ENCODE peak calls at places on chromosomes 6 and 20, in ten cellular contexts. One of them, this sample, is unnamed.

GRCh38 chr20:19073584-19074198 is 138.8 kb upstream of the SLC24A3 start:
- DNase-seq in ovary: no peak
- DNase-seq in IMR-90: no peak
- DNase-seq in gastrocnemius medialis: no peak
- DNase-seq in K562: peak
- DNase-seq in sigmoid colon: no peak
- DNase-seq in stomach: no peak
- DNase-seq in Peyer's patch: no peak
- DNase-seq in adrenal gland: no peak
- DNase-seq in right lobe of liver: no peak
- DNase-seq in this sample: no peak

GRCh38 chr6:105389543-105389942 is 13.3 kb downstream of the PREP start:
- DNase-seq in ovary: no peak
- DNase-seq in IMR-90: no peak
- DNase-seq in gastrocnemius medialis: no peak
- DNase-seq in K562: no peak
- DNase-seq in sigmoid colon: no peak
- DNase-seq in stomach: no peak
- DNase-seq in Peyer's patch: no peak
- DNase-seq in adrenal gland: no peak
- DNase-seq in right lobe of liver: no peak
- DNase-seq in this sample: no peak

GRCh38 chr6:45655630-45656422 is 278.1 kb upstream of the SUPT3H start:
- DNase-seq in ovary: no peak
- DNase-seq in IMR-90: peak
- DNase-seq in gastrocnemius medialis: no peak
- DNase-seq in K562: no peak
- DNase-seq in sigmoid colon: no peak
- DNase-seq in stomach: no peak
- DNase-seq in Peyer's patch: no peak
- DNase-seq in adrenal gland: no peak
- DNase-seq in right lobe of liver: no peak
- DNase-seq in this sample: no peak

GRCh38 chr6:1316482-1317220 is 4.8 kb downstream of the FOXQ1 start:
- DNase-seq in ovary: no peak
- DNase-seq in IMR-90: no peak
- DNase-seq in gastrocnemius medialis: no peak
- DNase-seq in K562: no peak
- DNase-seq in sigmoid colon: no peak
- DNase-seq in stomach: peak
- DNase-seq in Peyer's patch: no peak
- DNase-seq in adrenal gland: no peak
- DNase-seq in right lobe of liver: peak
- DNase-seq in this sample: no peak

GRCh38 chr20:60113024-60113724 is 155.0 kb downstream of the CDH26 start:
- DNase-seq in ovary: no peak
- DNase-seq in IMR-90: no peak
- DNase-seq in gastrocnemius medialis: no peak
- DNase-seq in K562: no peak
- DNase-seq in sigmoid colon: no peak
- DNase-seq in stomach: no peak
- DNase-seq in Peyer's patch: no peak
- DNase-seq in adrenal gland: no peak
- DNase-seq in right lobe of liver: no peak
- DNase-seq in this sample: no peak

GRCh38 chr20:52084727-52085126 is 106.9 kb downstream of the ZFP64 start:
- DNase-seq in ovary: no peak
- DNase-seq in IMR-90: no peak
- DNase-seq in gastrocnemius medialis: no peak
- DNase-seq in K562: no peak
- DNase-seq in sigmoid colon: no peak
- DNase-seq in stomach: no peak
- DNase-seq in Peyer's patch: no peak
- DNase-seq in adrenal gland: no peak
- DNase-seq in right lobe of liver: no peak
- DNase-seq in this sample: no peak

GRCh38 chr6:29631860-29632731 is 887 bp downstream of the GABBR1 start:
- DNase-seq in ovary: peak
- DNase-seq in IMR-90: peak
- DNase-seq in gastrocnemius medialis: peak
- DNase-seq in K562: peak
- DNase-seq in sigmoid colon: peak
- DNase-seq in stomach: peak
- DNase-seq in Peyer's patch: peak
- DNase-seq in adrenal gland: peak
- DNase-seq in right lobe of liver: peak
- DNase-seq in this sample: peak

GRCh38 chr6:113696960-113697359 is 160.2 kb upstream of the MARCKS start:
- DNase-seq in ovary: no peak
- DNase-seq in IMR-90: peak
- DNase-seq in gastrocnemius medialis: no peak
- DNase-seq in K562: no peak
- DNase-seq in sigmoid colon: no peak
- DNase-seq in stomach: no peak
- DNase-seq in Peyer's patch: no peak
- DNase-seq in adrenal gland: no peak
- DNase-seq in right lobe of liver: no peak
- DNase-seq in this sample: no peak

GRCh38 chr6:37109714-37110454 is 60.1 kb upstream of the PIM1 start:
- DNase-seq in ovary: no peak
- DNase-seq in IMR-90: no peak
- DNase-seq in gastrocnemius medialis: peak
- DNase-seq in K562: peak
- DNase-seq in sigmoid colon: no peak
- DNase-seq in stomach: no peak
- DNase-seq in Peyer's patch: peak
- DNase-seq in adrenal gland: no peak
- DNase-seq in right lobe of liver: no peak
- DNase-seq in this sample: no peak

GRCh38 chr20:46433051-46433450 is 26.6 kb upstream of the ELMO2 start:
- DNase-seq in ovary: no peak
- DNase-seq in IMR-90: no peak
- DNase-seq in gastrocnemius medialis: no peak
- DNase-seq in K562: no peak
- DNase-seq in sigmoid colon: no peak
- DNase-seq in stomach: no peak
- DNase-seq in Peyer's patch: no peak
- DNase-seq in adrenal gland: no peak
- DNase-seq in right lobe of liver: no peak
- DNase-seq in this sample: no peak

GRCh38 chr20:44716309-44717106 is 1.3 kb downstream of the CCN5 start:
- DNase-seq in ovary: no peak
- DNase-seq in IMR-90: no peak
- DNase-seq in gastrocnemius medialis: no peak
- DNase-seq in K562: no peak
- DNase-seq in sigmoid colon: peak
- DNase-seq in stomach: no peak
- DNase-seq in Peyer's patch: no peak
- DNase-seq in adrenal gland: no peak
- DNase-seq in right lobe of liver: no peak
- DNase-seq in this sample: no peak

DNA sequence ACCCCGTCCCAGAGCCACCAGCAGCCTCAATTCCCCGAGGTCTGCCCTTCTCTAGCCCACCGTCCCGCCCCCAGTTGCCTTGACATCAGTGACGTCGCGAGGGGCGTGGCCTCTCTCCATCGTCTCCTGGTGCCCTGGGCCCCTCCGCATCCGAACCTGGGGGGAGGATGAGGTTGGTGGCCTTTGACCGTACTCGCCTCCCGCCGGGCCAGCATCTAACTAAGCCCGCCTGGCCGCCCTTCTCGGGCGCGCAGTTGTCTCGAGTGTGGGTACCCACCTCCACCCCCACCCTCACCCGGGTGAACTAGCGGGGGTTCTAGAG is 5.5 kb upstream of the ARMC12 start:
- DNase-seq in ovary: peak
- DNase-seq in IMR-90: peak
- DNase-seq in gastrocnemius medialis: peak
- DNase-seq in K562: peak
- DNase-seq in sigmoid colon: peak
- DNase-seq in stomach: peak
- DNase-seq in Peyer's patch: peak
- DNase-seq in adrenal gland: peak
- DNase-seq in right lobe of liver: peak
- DNase-seq in this sample: peak
- TF ChIP-seq POLR2A in ovary: peak
- TF ChIP-seq POLR2A in IMR-90: no peak
- TF ChIP-seq POLR2A in gastrocnemius medialis: no peak
- TF ChIP-seq POLR2A in K562: no peak
- TF ChIP-seq POLR2A in sigmoid colon: peak
- TF ChIP-seq POLR2A in stomach: no peak
- TF ChIP-seq POLR2A in Peyer's patch: peak
- TF ChIP-seq POLR2A in adrenal gland: peak
- TF ChIP-seq POLR2A in right lobe of liver: peak
- TF ChIP-seq POLR2A in this sample: peak

DNA sequence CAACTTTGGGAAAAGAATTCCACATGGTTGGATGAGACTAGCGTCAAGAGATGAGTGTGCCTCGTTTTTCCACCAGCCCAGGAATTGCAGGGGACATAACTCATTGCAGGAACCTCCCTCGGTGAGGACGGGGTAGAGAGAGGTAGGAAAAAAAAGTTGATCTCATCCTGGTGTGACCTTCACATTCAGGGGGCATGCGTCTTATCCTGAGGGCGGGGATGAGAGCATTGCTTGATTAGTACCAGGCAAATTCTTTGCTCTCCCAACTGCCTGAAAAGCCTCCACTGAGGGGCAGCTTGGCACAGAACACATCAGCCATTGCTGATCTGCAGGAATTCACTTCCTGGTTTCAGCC is 11.8 kb downstream of the TLDC2 start:
- DNase-seq in ovary: no peak
- DNase-seq in IMR-90: no peak
- DNase-seq in gastrocnemius medialis: no peak
- DNase-seq in K562: no peak
- DNase-seq in sigmoid colon: no peak
- DNase-seq in stomach: no peak
- DNase-seq in Peyer's patch: no peak
- DNase-seq in adrenal gland: peak
- DNase-seq in right lobe of liver: no peak
- DNase-seq in this sample: no peak
- H3K27ac ChIP-seq in ovary: no peak
- H3K27ac ChIP-seq in IMR-90: no peak
- H3K27ac ChIP-seq in gastrocnemius medialis: no peak
- H3K27ac ChIP-seq in K562: no peak
- H3K27ac ChIP-seq in sigmoid colon: peak
- H3K27ac ChIP-seq in stomach: no peak
- H3K27ac ChIP-seq in Peyer's patch: peak
- H3K27ac ChIP-seq in adrenal gland: no peak
- H3K27ac ChIP-seq in right lobe of liver: no peak
- H3K27ac ChIP-seq in this sample: no peak

DNA sequence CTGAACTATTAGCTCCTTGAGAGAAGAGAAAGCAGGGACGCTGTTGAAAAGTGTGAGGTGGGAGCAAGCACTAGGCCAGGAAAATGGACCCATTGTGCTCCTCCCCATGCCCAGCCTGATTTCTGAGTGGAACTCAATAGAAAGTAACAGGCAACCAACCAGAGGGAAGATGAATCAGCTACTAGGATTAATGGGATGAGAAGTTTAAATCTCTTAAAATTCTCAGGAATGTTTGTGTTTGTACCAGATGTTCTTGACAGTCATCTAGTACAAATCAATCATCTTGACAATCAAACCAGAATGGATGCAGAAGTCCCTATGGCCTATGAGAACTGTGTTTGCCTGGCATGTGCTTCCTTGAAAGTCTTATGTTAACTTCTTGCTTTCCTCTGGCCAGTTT is 48.9 kb downstream of the HDDC2 start:
- DNase-seq in ovary: no peak
- DNase-seq in IMR-90: peak
- DNase-seq in gastrocnemius medialis: no peak
- DNase-seq in K562: no peak
- DNase-seq in sigmoid colon: no peak
- DNase-seq in stomach: no peak
- DNase-seq in Peyer's patch: no peak
- DNase-seq in adrenal gland: no peak
- DNase-seq in right lobe of liver: no peak
- DNase-seq in this sample: no peak
- TF ChIP-seq POLR2A in ovary: no peak
- TF ChIP-seq POLR2A in IMR-90: no peak
- TF ChIP-seq POLR2A in gastrocnemius medialis: no peak
- TF ChIP-seq POLR2A in K562: no peak
- TF ChIP-seq POLR2A in sigmoid colon: no peak
- TF ChIP-seq POLR2A in stomach: no peak
- TF ChIP-seq POLR2A in Peyer's patch: no peak
- TF ChIP-seq POLR2A in adrenal gland: no peak
- TF ChIP-seq POLR2A in right lobe of liver: no peak
- TF ChIP-seq POLR2A in this sample: no peak

GRCh38 chr6:142331601-142332000 is 29.8 kb downstream of the ADGRG6 start:
- DNase-seq in ovary: no peak
- DNase-seq in IMR-90: no peak
- DNase-seq in gastrocnemius medialis: no peak
- DNase-seq in K562: no peak
- DNase-seq in sigmoid colon: no peak
- DNase-seq in stomach: no peak
- DNase-seq in Peyer's patch: no peak
- DNase-seq in adrenal gland: no peak
- DNase-seq in right lobe of liver: no peak
- DNase-seq in this sample: no peak
- H3K27ac ChIP-seq in ovary: no peak
- H3K27ac ChIP-seq in IMR-90: no peak
- H3K27ac ChIP-seq in gastrocnemius medialis: no peak
- H3K27ac ChIP-seq in K562: no peak
- H3K27ac ChIP-seq in sigmoid colon: no peak
- H3K27ac ChIP-seq in stomach: no peak
- H3K27ac ChIP-seq in Peyer's patch: no peak
- H3K27ac ChIP-seq in adrenal gland: no peak
- H3K27ac ChIP-seq in right lobe of liver: peak
- H3K27ac ChIP-seq in this sample: no peak

DNA sequence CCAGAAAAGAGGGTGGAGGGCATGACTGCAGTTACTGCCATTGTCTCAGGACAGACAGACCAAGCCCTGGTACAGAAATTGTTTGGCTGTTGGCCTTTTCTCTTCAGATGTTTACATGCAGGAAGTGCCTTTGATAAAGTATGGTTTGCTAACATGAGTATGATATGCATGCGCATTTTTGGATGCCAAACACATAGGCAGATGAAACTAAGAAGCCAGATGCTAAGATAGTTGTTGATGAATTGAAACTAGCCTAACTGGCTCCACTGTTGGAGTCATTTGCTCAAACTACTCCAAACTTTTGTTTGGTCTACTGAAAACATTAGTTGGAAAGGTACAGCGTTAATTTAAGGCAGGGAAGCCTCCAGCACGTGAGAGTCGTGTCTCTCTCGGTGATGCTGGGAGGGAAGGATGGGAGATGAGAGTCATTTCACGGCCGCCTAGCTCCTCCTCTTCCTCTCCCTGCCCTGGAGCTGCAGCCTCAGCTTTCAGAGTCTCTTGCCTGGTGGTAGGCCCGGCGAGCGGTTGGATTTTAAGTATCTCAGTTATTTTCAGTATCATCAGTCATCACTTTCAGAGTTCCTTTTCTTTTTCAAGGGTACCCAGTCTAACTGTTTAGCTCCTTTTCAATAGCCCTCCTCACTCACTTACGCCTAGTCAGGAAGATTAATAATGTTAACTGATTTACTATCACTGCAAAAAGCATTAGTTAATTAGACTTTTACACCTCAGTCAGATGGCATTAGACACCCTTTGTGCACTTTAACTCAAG is 29.8 kb downstream of the RREB1 start:
- DNase-seq in ovary: peak
- DNase-seq in IMR-90: peak
- DNase-seq in gastrocnemius medialis: peak
- DNase-seq in K562: peak
- DNase-seq in sigmoid colon: peak
- DNase-seq in stomach: no peak
- DNase-seq in Peyer's patch: peak
- DNase-seq in adrenal gland: peak
- DNase-seq in right lobe of liver: peak
- DNase-seq in this sample: peak
- TF ChIP-seq POLR2A in ovary: no peak
- TF ChIP-seq POLR2A in IMR-90: peak
- TF ChIP-seq POLR2A in gastrocnemius medialis: no peak
- TF ChIP-seq POLR2A in K562: peak
- TF ChIP-seq POLR2A in sigmoid colon: no peak
- TF ChIP-seq POLR2A in stomach: no peak
- TF ChIP-seq POLR2A in Peyer's patch: no peak
- TF ChIP-seq POLR2A in adrenal gland: peak
- TF ChIP-seq POLR2A in right lobe of liver: no peak
- TF ChIP-seq POLR2A in this sample: no peak

This sample was measured in heart left ventricle.